ENCODE peak calls at places on chromosome 18, in nine cellular contexts. H is ascending aorta; L is neural progenitor cell; J is astrocyte; O is upper lobe of left lung; A is colonic mucosa; Q is lung; C is CD4-positive, alpha-beta memory T cell; U is left ventricle myocardium inferior. F is an unnamed sample.
A peak's percentile ranks its signal among the peaks of the same experiment; 100 is the strongest.

GRCh38 chr18:5543036-5543671 is 643 bp downstream of the EPB41L3 start:
- DNase-seq in Q (no peak), U (no peak), J (no peak), A (no peak), O (peak; percentile 88), L (peak; percentile 70), C (no peak), H (no peak), F (no peak)

GRCh38 chr18:24995738-24996137 is 356.2 kb downstream of the ZNF521 start:
- DNase-seq in A (no peak), Q (no peak), O (no peak), J (peak; percentile 22), C (no peak), H (no peak), U (no peak), L (no peak), F (no peak)

GRCh38 chr18:48831113-48831759 is 119.5 kb downstream of the SMAD7 start:
- DNase-seq in H (peak; percentile 58), J (no peak), Q (no peak), C (no peak), L (no peak), O (no peak), U (no peak), A (no peak), F (no peak)

GRCh38 chr18:55875330-55875933 is 287.4 kb upstream of the TCF4 start:
- DNase-seq in J (no peak), O (no peak), Q (no peak), H (no peak), C (no peak), L (peak; percentile 91), A (no peak), U (no peak), F (no peak)

GRCh38 chr18:8662574-8663255 is 42.6 kb upstream of the MTCL1 start:
- DNase-seq in L (no peak), Q (no peak), A (no peak), J (no peak), U (no peak), H (no peak), O (peak; percentile 48), C (no peak), F (no peak)

GRCh38 chr18:23939896-23940295 is 74.7 kb upstream of the TTC39C start:
- DNase-seq in J (no peak), A (no peak), Q (no peak), L (no peak), O (no peak), H (no peak), C (no peak), U (no peak), F (no peak)

GRCh38 chr18:77098033-77098432 is 34.5 kb downstream of the MBP start:
- DNase-seq in Q (no peak), C (no peak), O (no peak), U (no peak), J (peak; percentile 53), H (no peak), A (no peak), L (no peak), F (no peak)

GRCh38 chr18:60122339-60122738 is 222.5 kb downstream of the PMAIP1 start:
- DNase-seq in O (no peak), U (no peak), L (no peak), J (no peak), H (no peak), A (no peak), Q (no peak), C (no peak), F (no peak)

GRCh38 chr18:3284501-3284900 is 22.6 kb downstream of the MYL12B start:
- DNase-seq in J (no peak), Q (no peak), U (no peak), A (no peak), O (no peak), H (no peak), C (no peak), L (no peak), F (no peak)

GRCh38 chr18:51183372-51184091 is 13.9 kb downstream of the MEX3C start:
- DNase-seq in Q (no peak), A (no peak), L (no peak), C (no peak), O (no peak), U (no peak), H (no peak), J (no peak), F (no peak)

DNA sequence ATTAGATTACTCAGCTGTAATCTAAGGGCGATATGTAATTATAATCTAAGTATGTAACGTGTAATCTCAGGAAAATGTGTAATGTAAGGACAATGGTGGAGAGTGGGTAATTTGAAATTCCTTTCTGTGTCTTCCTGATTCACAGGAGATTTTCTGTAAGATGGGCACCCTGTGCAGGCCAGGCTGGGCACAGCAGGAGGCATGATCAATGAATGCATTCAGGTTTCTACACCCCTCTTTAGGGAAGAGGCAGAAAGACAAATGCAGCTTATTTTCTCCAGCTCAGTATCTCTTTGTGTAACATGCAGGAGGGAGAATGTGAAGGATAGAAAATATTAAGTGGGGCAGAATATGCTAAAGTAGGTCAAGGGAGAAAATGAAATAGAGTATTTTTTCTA is 320.1 kb downstream of the PIK3C3 start:
- DNase-seq in H (no peak), C (no peak), J (no peak), A (no peak), L (peak; percentile 56), O (no peak), U (no peak), Q (no peak), F (no peak)
- H3K4me3 ChIP-seq in H (no peak overlapping the region), C (no peak overlapping the region), J (no peak overlapping the region), A (no peak overlapping the region), L (no peak overlapping the region), O (no peak overlapping the region), U (no peak overlapping the region), Q (no peak overlapping the region), F (no peak overlapping the region)

DNA sequence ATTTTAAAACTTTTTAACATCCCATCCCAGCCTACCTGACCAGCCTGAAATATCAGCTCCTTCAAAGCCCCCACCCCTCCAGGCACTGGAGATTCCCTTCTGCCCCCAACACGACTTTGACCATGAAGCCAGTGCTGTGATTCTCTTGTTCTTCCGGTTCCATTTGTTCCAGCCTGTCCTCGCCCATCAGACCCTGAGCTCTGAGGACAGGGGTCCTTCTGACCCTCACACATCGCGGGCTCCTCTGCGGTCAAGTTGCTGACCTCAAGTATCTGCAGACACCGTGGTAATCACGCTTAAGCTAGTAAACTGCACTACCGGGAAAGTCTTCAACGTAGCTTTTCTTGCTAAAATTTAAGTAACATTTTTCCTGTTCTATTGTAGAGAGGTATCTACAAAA is 282.2 kb upstream of the SALL3 start:
- DNase-seq in J (no peak), U (no peak), C (no peak), A (no peak), Q (no peak), H (no peak), O (no peak), L (no peak), F (no peak)
- H3K9me3 ChIP-seq in J (no peaks in the 10 kb centered on the region), U (no peaks in the 10 kb centered on the region), C (no peaks in the 10 kb centered on the region), A (no peaks in the 10 kb centered on the region), Q (no peaks in the 10 kb centered on the region), H (no peaks in the 10 kb centered on the region), O (no peaks in the 10 kb centered on the region), L (no peaks in the 10 kb centered on the region), F (no peaks in the 10 kb centered on the region)

DNA sequence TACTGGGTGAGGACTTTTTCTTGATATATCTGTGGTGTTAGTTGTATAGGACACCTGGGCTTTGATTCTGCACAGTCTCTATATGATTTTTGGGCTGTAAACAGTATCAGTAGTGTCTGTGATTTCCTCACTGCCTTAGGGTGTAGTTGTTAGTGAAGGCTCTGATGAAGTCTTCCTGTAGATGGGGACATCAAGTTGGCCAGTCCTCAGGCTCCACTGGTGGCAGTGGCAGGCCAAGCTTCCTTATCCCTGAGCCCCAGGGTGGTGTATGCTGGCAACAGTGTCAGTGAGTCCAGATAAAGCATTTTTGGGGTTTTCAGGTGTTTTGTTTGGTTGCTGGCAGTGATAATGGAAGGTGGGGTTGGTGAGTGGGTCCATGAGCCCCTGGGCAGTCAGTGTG is 961.4 kb downstream of the DSC3 start:
- DNase-seq in H (no peak), U (no peak), Q (no peak), L (peak; percentile 8), J (no peak), O (no peak), C (no peak), A (no peak), F (no peak)
- H3K27me3 ChIP-seq in H (no peaks in the 10 kb centered on the region), U (no peaks in the 10 kb centered on the region), Q (no peaks in the 10 kb centered on the region), L (no peaks in the 10 kb centered on the region), J (no peaks in the 10 kb centered on the region), O (no peaks in the 10 kb centered on the region), C (no peaks in the 10 kb centered on the region), A (no peaks in the 10 kb centered on the region), F (no peaks in the 10 kb centered on the region)

GRCh38 chr18:713135-713490 is 683 bp upstream of the ENOSF1 start:
- DNase-seq in A (no peak), J (no peak), H (no peak), Q (no peak), L (no peak), C (no peak), O (peak; percentile 68), U (no peak), F (no peak)

GRCh38 chr18:712401-713134 is at the start of gene ENOSF1:
- DNase-seq in U (peak; percentile 83), Q (peak; percentile 88), O (peak; percentile 98), A (peak; percentile 92), C (peak; percentile 81), H (peak; percentile 93), L (peak; percentile 86), J (peak; percentile 59), F (peak; percentile 77)

GRCh38 chr18:711330-711692 is 1.1 kb downstream of the ENOSF1 start:
- DNase-seq in H (no peak), C (no peak), J (no peak), L (peak; percentile 3), O (no peak), A (no peak), U (no peak), Q (no peak), F (no peak)

GRCh38 chr18:710418-711300 is 1.8 kb downstream of the ENOSF1 start:
- DNase-seq in Q (no peak), L (no peak), C (no peak), H (no peak), U (no peak), O (no peak), A (no peak), J (no peak), F (no peak)

DNA sequence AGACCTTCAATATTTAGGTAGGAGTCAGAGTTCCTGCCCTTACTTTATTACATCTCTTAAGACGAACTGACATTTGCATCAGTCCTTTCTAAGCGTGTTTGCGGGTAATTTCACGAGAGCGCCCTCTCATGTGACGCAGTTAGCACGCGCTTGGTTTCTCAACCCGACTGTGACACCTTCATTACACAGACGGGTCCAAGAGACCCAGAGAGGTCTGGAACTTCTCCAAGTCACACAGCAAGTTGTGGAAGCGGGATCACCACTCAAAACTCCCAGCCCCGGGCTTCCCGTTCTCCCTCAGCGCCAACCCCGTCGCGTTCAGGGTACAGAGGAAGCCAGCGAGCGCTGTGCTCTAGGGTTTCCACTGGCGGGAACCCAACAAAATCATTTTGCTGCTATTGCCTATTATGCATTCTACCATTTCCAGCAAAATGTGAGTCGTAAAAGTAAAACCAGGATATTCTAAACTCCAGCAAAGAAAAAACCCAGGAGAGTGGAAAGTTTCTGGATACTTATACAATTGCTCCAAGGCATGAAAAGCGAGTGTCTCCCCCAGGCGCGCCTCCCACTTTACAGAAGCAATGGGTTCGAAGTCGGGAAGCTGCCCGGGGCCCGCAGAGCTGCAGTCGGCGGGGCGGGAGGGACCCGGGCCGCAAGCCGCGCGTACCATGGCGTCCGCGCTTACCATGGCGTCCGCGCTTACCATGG is 583 bp downstream of the ENOSF1 start:
- DNase-seq in Q (peak; percentile 86), L (peak; percentile 56), J (peak; percentile 78), U (peak; percentile 52), H (peak; percentile 89), A (peak; percentile 85), C (peak; percentile 79), O (peak; percentile 55), F (peak; percentile 80)
- H3K4me3 ChIP-seq in Q (peak overlapping the region; percentile 79), L (peak overlapping the region; percentile 60), J (peak overlapping the region; percentile 75), U (peak overlapping the region; percentile 75), H (peak overlapping the region; percentile 63), A (peak overlapping the region; percentile 54), C (peak overlapping the region; percentile 93), O (peak overlapping the region; percentile 68), F (peak overlapping the region; percentile 88)

GRCh38 chr18:70454705-70455322 is 166.0 kb downstream of the SOCS6 start:
- DNase-seq in U (no peak), C (peak; percentile 32), O (no peak), J (peak; percentile 39), H (no peak), Q (no peak), L (peak; percentile 71), A (peak; percentile 59), F (no peak)
- H3K9me3 ChIP-seq in U (no peaks in the 10 kb centered on the region), C (no peaks in the 10 kb centered on the region), O (no peaks in the 10 kb centered on the region), J (no peaks in the 10 kb centered on the region), H (no peaks in the 10 kb centered on the region), Q (no peaks in the 10 kb centered on the region), L (no peaks in the 10 kb centered on the region), A (no peaks in the 10 kb centered on the region), F (no peaks in the 10 kb centered on the region)